ENCODE peak calls at places on chromosomes 6 and 20, in ten cellular contexts. C is stimulated activated CD4-positive, alpha-beta T cell treated with anti-CD3 and anti-CD28 coated beads, TNF-alpha, amount 100 ng/mL, for 48 hours; L is HS-5; T is activated CD4-positive, alpha-beta T cell treated with anti-CD3 and anti-CD28 coated beads, Interleukin-2, amount 50 U/mL, for 1 hour; U is Caco-2; J is GM20000; S is HFFc6; Z is B cell; K is amygdala; O is foreskin fibroblast. Y is an unnamed sample.
A peak's percentile ranks its signal among the peaks of the same experiment; 100 is the strongest.

GRCh38 chr6:45535933-45536332 is 158.2 kb upstream of the SUPT3H start:
- DNase-seq in K (no peak), J (no peak), O (no peak), T (no peak), S (no peak), L (no peak), C (no peak), Z (no peak), U (peak; percentile 10), Y (no peak)

GRCh38 chr6:100267721-100268123 is 197.0 kb downstream of the SIM1 start:
- DNase-seq in C (no peak), U (no peak), S (peak; percentile 41), Z (no peak), O (peak; percentile 73), T (no peak), J (no peak), L (no peak), K (no peak), Y (no peak)

GRCh38 chr20:15642676-15643075 is 930.6 kb downstream of the KIF16B start:
- DNase-seq in C (no peak), O (peak; percentile 68), J (no peak), L (no peak), S (peak; percentile 30), K (no peak), Z (no peak), T (no peak), U (no peak), Y (no peak)

GRCh38 chr6:43495409-43495941 is 14.7 kb downstream of the LRRC73 start:
- DNase-seq in K (no peak), U (no peak), L (no peak), C (no peak), J (no peak), O (peak; percentile 71), S (peak; percentile 39), Z (no peak), T (no peak), Y (no peak)

GRCh38 chr20:64063389-64064144 is 569 bp downstream of the TCEA2 start:
- DNase-seq in S (no peak), T (no peak), O (peak; percentile 63), J (no peak), K (peak; percentile 7), L (no peak), C (no peak), U (peak; percentile 59), Z (no peak), Y (no peak)

GRCh38 chr6:13480631-13481501 is 6.5 kb downstream of the GFOD1 start:
- DNase-seq in U (no peak), J (no peak), L (no peak), K (no peak), C (no peak), T (no peak), O (no peak), Z (no peak), S (no peak), Y (no peak)

GRCh38 chr6:169240125-169240524 is 13.5 kb downstream of the THBS2 start:
- DNase-seq in S (no peak), J (no peak), U (no peak), Z (no peak), T (no peak), K (no peak), C (no peak), L (no peak), O (no peak), Y (no peak)

GRCh38 chr20:64064145-64064698 is 1.2 kb downstream of the TCEA2 start:
- DNase-seq in Z (no peak), L (no peak), O (peak; percentile 82), C (no peak), J (no peak), S (peak; percentile 69), T (no peak), U (no peak), K (no peak), Y (no peak)

GRCh38 chr6:38080349-38080748 is 260.8 kb downstream of the ZFAND3 start:
- DNase-seq in L (no peak), Z (no peak), O (peak; percentile 49), U (no peak), J (no peak), K (no peak), T (no peak), S (peak; percentile 12), C (no peak), Y (no peak)

GRCh38 chr20:19015326-19015725 is 197.1 kb upstream of the SLC24A3 start:
- DNase-seq in C (no peak), K (no peak), L (no peak), T (no peak), J (no peak), U (no peak), S (no peak), Z (no peak), O (no peak), Y (no peak)

GRCh38 chr6:41605649-41606048 is 32.6 kb upstream of the MDFI start:
- DNase-seq in C (no peak), Z (no peak), S (no peak), T (no peak), L (no peak), O (no peak), J (no peak), K (no peak), U (no peak), Y (no peak)

GRCh38 chr6:29723666-29724588 is 693 bp downstream of the HLA-F start:
- DNase-seq in C (peak; percentile 56), J (peak; percentile 78), O (peak; percentile 23), S (no peak), T (peak; percentile 75), L (no peak), Z (peak; percentile 85), K (no peak), U (no peak), Y (peak; percentile 70)

GRCh38 chr6:91278416-91278815 is 691.5 kb upstream of the MAP3K7 start:
- DNase-seq in L (no peak), S (no peak), K (no peak), O (no peak), C (no peak), Z (no peak), J (no peak), T (no peak), U (no peak), Y (no peak)